ENCODE peak calls at places on chromosome 9, in seven cellular contexts. D is mammary epithelial cell; E is activated CD8-positive, alpha-beta T cell treated with anti-CD3 and anti-CD28 coated beads for 36 hours; X is IMR-90; M is Calu3; W is AG10803; Z is bronchial epithelial cell. V is an unnamed sample.

GRCh38 chr9:130459941-130460340 is 15.2 kb downstream of the ASS1 start:
- DNase-seq in D (no peak), W (no peak), Z (no peak), X (no peak), E (no peak), M (no peak), V (no peak)

GRCh38 chr9:129289131-129289731 is 111.2 kb upstream of the IER5L start:
- DNase-seq in Z (no peak), E (no peak), W (no peak), X (no peak), D (no peak), M (no peak), V (no peak)

GRCh38 chr9:122016789-122017188 is 76.3 kb downstream of the TTLL11 start:
- DNase-seq in D (no peak), E (peak), X (no peak), M (no peak), W (no peak), Z (no peak), V (no peak)

GRCh38 chr9:79233542-79233941 is 338.2 kb upstream of the TLE4 start:
- DNase-seq in X (peak), M (no peak), Z (peak), E (peak), D (peak), W (peak), V (no peak)

GRCh38 chr9:95138474-95138873 is 179.0 kb downstream of the FANCC start:
- DNase-seq in Z (no peak), X (peak), E (no peak), M (no peak), W (no peak), D (no peak), V (no peak)

GRCh38 chr9:116377179-116377790 is 223.7 kb downstream of the PAPPA start:
- DNase-seq in M (no peak), E (no peak), X (peak), W (peak), D (peak), Z (peak), V (no peak)

GRCh38 chr9:88092699-88093359 is 45.4 kb downstream of the SPATA31C2 start:
- DNase-seq in Z (no peak), W (peak), E (no peak), M (no peak), D (no peak), X (peak), V (no peak)

GRCh38 chr9:107430071-107430470 is 59.5 kb downstream of the KLF4 start:
- DNase-seq in W (no peak), X (no peak), M (no peak), Z (no peak), D (no peak), E (no peak), V (no peak)

GRCh38 chr9:108241384-108241783 is 614.4 kb downstream of the ACTL7B start:
- DNase-seq in W (no peak), X (no peak), D (no peak), M (no peak), Z (no peak), E (no peak), V (no peak)

GRCh38 chr9:121652037-121652837 is 803 bp downstream of the DAB2IP start:
- DNase-seq in W (no peak), E (no peak), M (peak), X (no peak), D (no peak), Z (no peak), V (no peak)

GRCh38 chr9:89835676-89836075 is 230.9 kb downstream of the GADD45G start:
- DNase-seq in E (no peak), D (no peak), W (no peak), Z (no peak), M (no peak), X (no peak), V (no peak)

GRCh38 chr9:123742009-123742767 is 187.7 kb downstream of the DENND1A start:
- DNase-seq in Z (no peak), X (peak), W (peak), E (no peak), M (no peak), D (no peak), V (no peak)

GRCh38 chr9:89601306-89601705 is 3.5 kb upstream of the GADD45G start:
- DNase-seq in W (no peak), E (no peak), X (no peak), D (no peak), M (no peak), Z (no peak), V (no peak)

GRCh38 chr9:137027369-137028012 is 546 bp downstream of the ABCA2 start:
- DNase-seq in M (no peak), D (no peak), Z (no peak), X (peak), W (peak), E (no peak), V (no peak)

GRCh38 chr9:77435688-77436087 is 212.4 kb downstream of the GNA14 start:
- DNase-seq in D (no peak), M (no peak), Z (no peak), X (peak), W (peak), E (no peak), V (no peak)

GRCh38 chr9:132037470-132037869 is 42.2 kb downstream of the MED27 start:
- DNase-seq in E (no peak), Z (no peak), M (no peak), X (no peak), W (no peak), D (no peak), V (no peak)

GRCh38 chr9:95349109-95350038 is 31.9 kb upstream of the FANCC start:
- DNase-seq in D (no peak), X (no peak), Z (no peak), W (no peak), M (peak), E (no peak), V (no peak)

GRCh38 chr9:100306283-100306682 is 46.5 kb downstream of the TEX10 start:
- DNase-seq in X (no peak), D (no peak), W (no peak), E (no peak), M (no peak), Z (no peak), V (no peak)

GRCh38 chr9:91945277-91946074 is 4.6 kb downstream of the ROR2 start:
- DNase-seq in D (no peak), X (peak), E (no peak), W (peak), Z (no peak), M (no peak), V (no peak)

GRCh38 chr9:126587187-126588185 is 26.2 kb upstream of the LMX1B start:
- DNase-seq in X (no peak), D (no peak), E (no peak), M (no peak), W (no peak), Z (no peak), V (no peak)

GRCh38 chr9:4615778-4616177 is 46.3 kb upstream of the PLPP6 start:
- DNase-seq in W (no peak), E (no peak), X (no peak), D (no peak), Z (no peak), M (no peak), V (no peak)

GRCh38 chr9:36940881-36941280 is 93.2 kb downstream of the PAX5 start:
- DNase-seq in D (no peak), Z (no peak), X (no peak), M (no peak), E (no peak), W (no peak), V (no peak)

GRCh38 chr9:135951889-135952663 is 9.1 kb downstream of the UBAC1 start:
- DNase-seq in X (peak), D (peak), Z (peak), M (no peak), W (no peak), E (no peak), V (no peak)

GRCh38 chr9:70954607-70955143 is 166.7 kb downstream of the TRPM3 start:
- DNase-seq in M (no peak), D (no peak), E (no peak), Z (no peak), W (no peak), X (no peak), V (no peak)

GRCh38 chr9:101463397-101463796 is 27.8 kb upstream of the ALDOB start:
- DNase-seq in E (no peak), Z (peak), X (peak), D (peak), M (no peak), W (peak), V (no peak)

GRCh38 chr9:101466863-101467262 is 31.3 kb upstream of the ALDOB start:
- DNase-seq in E (no peak), X (no peak), Z (no peak), W (no peak), D (no peak), M (no peak), V (no peak)

GRCh38 chr9:101467690-101468089 is 32.1 kb upstream of the ALDOB start:
- DNase-seq in D (no peak), M (no peak), Z (no peak), X (no peak), W (no peak), E (no peak), V (no peak)

GRCh38 chr9:101468116-101468515 is 32.5 kb upstream of the ALDOB start:
- DNase-seq in W (no peak), X (no peak), Z (no peak), M (no peak), D (no peak), E (no peak), V (no peak)

GRCh38 chr9:101465330-101465915 is 29.8 kb upstream of the ALDOB start:
- DNase-seq in Z (peak), M (peak), D (peak), E (peak), X (peak), W (peak), V (peak)
- TF ChIP-seq CTCF in Z (peak), M (no peak), D (peak), E (no peak), X (peak), W (peak), V (peak)

DNA sequence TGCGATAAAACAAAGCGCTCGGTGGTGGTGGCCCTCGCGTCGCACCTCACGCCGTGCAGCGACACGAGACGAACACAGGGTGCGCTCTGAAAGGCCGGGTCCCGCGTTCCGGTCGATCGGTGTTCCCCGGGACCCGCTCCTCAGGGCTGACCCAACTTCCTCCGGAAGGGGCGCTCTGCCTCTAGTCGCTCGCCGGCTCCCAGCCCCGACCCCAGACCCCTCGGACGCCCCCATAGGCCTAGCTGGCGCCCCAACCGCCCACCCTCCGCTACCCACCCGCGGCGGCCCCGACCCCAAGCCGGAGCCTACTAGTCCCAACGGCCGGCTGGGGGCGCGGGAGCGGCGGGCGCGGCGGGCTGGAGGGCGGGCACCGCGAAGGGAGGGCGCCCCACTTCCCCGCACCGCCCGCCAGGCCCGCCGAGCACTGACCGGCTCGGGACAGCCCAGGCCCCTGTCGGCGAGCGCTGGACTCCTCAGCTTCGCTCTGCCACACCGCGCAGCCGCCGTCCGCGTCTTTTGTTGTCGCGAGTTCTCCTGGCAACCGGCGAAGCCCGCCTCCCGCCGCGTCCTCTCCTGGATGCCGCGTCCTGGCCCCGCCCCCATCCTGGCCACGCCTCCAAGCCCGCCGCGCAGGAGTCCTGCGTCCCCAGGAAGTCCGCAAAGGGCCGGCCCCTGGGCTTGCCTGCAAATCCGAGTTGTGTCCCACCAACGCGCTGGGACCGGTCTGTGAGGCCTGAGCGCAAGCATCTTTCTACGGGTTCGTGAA is at the start of gene KIF27:
- DNase-seq in M (peak), X (peak), D (peak), Z (peak), E (peak), W (peak), V (peak)
- TF ChIP-seq CTCF in M (peak), X (peak), D (peak), Z (peak), E (peak), W (peak), V (peak)

DNA sequence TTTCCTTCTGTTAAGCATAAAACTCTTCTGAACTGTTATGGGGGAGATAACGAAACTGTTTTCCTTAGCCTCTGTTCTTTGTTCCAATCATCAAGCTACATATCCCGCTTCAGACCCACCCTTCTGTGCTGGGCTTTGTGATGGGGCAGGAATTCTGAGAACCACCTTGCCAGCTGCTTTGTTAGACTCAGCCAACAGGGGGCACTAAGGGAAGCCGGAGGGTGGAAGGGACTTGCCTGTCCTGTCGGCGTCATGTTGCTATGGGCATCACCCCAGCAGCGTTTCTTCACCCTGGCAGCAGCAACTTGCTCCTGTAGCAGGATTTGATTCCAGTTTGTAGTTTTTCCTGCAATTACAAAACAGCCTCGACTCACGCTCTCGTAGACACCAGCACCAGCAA is 169.1 kb downstream of the CAAP1 start:
- DNase-seq in Z (peak), D (peak), M (peak), E (peak), X (peak), W (peak), V (no peak)
- TF ChIP-seq CTCF in Z (peak), D (peak), M (no peak), E (peak), X (peak), W (peak), V (peak)

DNA sequence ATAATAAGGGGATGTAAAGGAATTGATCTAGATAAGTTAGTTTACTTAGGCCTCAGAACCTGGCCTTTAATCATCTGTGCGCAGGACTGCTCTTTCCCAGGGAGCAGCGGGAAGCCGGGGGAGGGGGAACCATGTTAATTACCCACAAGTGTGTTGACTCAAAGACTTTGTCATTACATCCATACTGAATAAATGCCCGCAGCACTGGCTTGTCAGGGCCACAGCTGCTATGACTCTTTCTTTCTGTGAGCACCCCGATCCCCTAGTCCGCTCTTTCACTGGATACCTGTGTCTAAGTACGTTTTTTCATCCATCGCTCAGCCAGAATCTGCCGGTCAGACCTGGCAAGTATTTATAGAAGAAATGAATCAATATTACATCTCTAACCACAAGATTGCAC is 249.3 kb upstream of the DMRT1 start:
- DNase-seq in X (no peak), E (no peak), M (no peak), D (peak), Z (peak), W (no peak), V (no peak)
- TF ChIP-seq CTCF in X (no peak), E (no peak), M (no peak), D (no peak), Z (no peak), W (no peak), V (no peak)

DNA sequence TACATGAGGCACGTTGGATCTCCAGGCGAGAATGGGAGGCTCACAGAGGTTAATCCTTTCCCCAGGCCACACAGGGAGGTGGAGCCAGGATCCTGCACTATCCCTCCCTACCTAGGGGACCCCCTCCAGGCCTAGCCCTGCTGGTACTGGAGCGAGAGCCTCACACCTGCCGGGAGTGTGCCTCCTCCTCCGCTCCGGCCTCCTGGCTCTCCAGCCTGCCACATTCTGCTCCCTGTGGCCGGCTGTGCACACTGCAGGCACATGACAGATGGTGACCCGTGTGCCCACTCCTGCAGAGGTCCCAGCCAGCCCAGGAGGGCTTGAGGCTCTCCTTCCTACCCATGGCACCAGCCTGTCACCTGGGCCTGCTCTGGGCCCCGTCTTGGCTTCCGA is 93.4 kb downstream of the RXRA start:
- DNase-seq in X (no peak), E (no peak), M (no peak), D (no peak), W (no peak), Z (no peak), V (no peak)
- TF ChIP-seq CTCF in X (peak), E (peak), M (no peak), D (peak), W (peak), Z (peak), V (peak)

DNA sequence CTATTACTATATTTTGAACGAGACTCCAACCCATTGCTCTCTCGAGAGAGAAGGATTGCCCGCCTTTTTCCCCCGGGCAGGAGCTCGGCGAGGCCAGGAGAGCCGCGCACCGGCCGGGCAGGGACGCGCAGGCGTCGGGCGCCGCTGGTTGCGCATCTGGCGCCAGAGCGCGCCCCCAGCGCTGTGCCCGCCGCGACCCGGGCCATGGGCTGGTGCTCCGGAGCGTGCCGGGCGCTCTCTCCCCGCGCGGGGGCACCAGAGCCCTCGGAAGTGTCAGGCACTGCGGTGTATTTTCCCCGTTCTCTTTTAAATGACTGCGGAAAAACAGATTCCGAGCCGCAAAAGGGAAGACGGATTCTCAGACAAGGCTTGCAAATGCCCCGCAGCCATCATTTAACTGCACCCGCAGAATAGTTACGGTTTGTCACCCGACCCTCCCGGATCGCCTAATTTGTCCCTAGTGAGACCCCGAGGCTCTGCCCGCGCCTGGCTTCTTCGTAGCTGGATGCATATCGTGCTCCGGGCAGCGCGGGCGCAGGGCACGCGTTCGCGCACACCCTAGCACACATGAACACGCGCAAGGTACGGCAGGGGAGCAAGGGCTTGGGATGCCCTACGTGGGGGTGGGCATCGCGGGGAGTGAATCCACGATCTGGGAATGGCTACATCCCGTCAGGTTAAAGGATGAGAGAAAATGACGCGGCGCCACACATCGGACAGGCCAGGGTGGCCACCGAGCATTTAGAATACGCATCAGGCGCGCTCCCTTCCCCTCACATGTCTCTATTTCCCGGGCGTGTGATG is 1.1 kb upstream of the NTRK2 start:
- DNase-seq in D (peak), E (peak), X (peak), Z (peak), W (peak), M (peak), V (no peak)
- TF ChIP-seq CTCF in D (peak), E (peak), X (peak), Z (peak), W (peak), M (no peak), V (peak)

GRCh38 chr9:83062653-83063527 is at the start of gene RASEF:
- DNase-seq in E (no peak), M (peak), D (peak), W (no peak), X (no peak), Z (peak), V (no peak)
- TF ChIP-seq CTCF in E (no peak), M (no peak), D (peak), W (no peak), X (no peak), Z (peak), V (peak)

DNA sequence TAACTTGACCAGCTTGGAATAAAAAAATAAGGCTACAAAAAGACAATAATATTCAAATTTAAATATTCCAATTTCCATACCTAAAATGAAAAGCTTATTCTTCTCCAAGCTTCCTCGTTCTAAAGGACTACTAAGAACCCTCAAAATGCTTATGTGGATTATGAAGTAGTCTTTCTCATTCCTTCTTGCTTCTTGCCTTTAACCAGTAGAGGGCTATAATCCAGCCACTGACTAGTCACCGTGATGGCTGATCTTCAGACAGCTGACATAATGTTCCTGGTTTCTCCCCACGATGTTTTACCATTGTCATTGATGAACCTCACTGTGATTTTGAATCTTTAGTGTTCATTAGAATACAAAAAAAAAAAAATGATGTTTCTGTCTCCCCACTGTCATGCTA is 515.3 kb downstream of the TLE1 start:
- DNase-seq in W (no peak), D (no peak), M (no peak), Z (no peak), X (no peak), E (no peak), V (no peak)
- TF ChIP-seq CTCF in W (no peak), D (peak), M (no peak), Z (no peak), X (no peak), E (no peak), V (no peak)

DNA sequence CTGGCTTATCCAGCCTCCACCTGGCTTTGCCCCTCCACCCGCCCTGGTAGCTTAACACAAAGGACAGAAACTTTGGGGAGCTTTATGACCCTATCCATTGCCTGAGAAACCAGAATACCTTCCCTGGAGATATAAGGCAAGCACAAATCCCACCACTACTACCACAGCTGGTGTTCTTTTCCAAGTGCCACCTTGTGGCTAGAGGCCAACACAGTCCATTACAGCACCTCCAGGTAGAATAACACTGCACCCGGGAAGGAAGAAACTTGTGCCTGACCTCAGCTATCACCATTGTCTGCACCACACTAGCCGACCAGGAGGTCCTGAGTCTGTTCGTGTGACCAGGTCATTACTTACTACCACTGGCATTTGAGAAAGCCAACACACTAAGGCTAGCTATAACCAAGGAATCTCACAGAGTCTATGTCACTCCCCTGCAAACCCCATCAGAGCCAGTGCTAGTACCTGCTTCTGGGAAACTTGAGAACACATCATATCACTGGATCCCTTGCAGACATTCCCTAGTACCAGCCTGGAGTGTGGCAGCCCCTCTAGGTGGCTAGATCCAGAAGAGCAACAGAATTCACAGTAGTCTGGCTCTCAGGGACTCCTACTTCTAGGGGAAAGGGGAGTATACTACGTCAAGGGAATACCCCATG is 74.0 kb upstream of the RUSC2 start:
- DNase-seq in D (no peak), W (no peak), M (peak), E (no peak), X (no peak), Z (peak), V (no peak)
- TF ChIP-seq CTCF in D (peak), W (no peak), M (no peak), E (no peak), X (no peak), Z (peak), V (no peak)

V was measured in AG09309.